ENCODE peak calls at places on chromosomes 13 and 19, in nine cellular contexts. A is HL-60, N is esophagus squamous epithelium, Y is H1, D is right cardiac atrium, P is gastrocnemius medialis, W is breast epithelium, L is heart left ventricle, U is stomach. I is an unnamed sample.

GRCh38 chr13:46211116-46211515 is 612 bp upstream of the LRRC63 start:
- DNase-seq in A (no peak), N (no peak), Y (no peak), D (no peak), P (no peak), W (no peak), L (no peak), U (no peak), I (no peak)

GRCh38 chr19:40286235-40286530 is 1.0 kb upstream of the AKT2 start:
- DNase-seq in A (no peak), N (no peak), Y (no peak), D (no peak), P (no peak), W (no peak), L (no peak), U (no peak), I (no peak)

GRCh38 chr19:50255115-50255514 is 51.7 kb downstream of the MYH14 start:
- DNase-seq in A (no peak), N (no peak), Y (no peak), D (no peak), P (no peak), W (no peak), L (no peak), U (no peak), I (no peak)

GRCh38 chr13:33034061-33034460 is 17.8 kb downstream of the KL start:
- DNase-seq in A (no peak), N (no peak), Y (no peak), D (no peak), P (no peak), W (no peak), L (no peak), U (no peak), I (no peak)

GRCh38 chr19:6041991-6042421 is 64.1 kb upstream of the RANBP3 start:
- DNase-seq in A (no peak), N (no peak), Y (no peak), D (no peak), P (no peak), W (peak), L (no peak), U (no peak), I (no peak)

GRCh38 chr13:35016362-35017148 is 74.5 kb downstream of the NBEA start:
- DNase-seq in A (no peak), N (no peak), Y (no peak), D (no peak), P (no peak), W (no peak), L (no peak), U (no peak), I (no peak)

GRCh38 chr19:48596679-48597465 is 9.7 kb upstream of the SPACA4 start:
- DNase-seq in A (no peak), N (no peak), Y (no peak), D (no peak), P (no peak), W (no peak), L (no peak), U (no peak), I (no peak)

GRCh38 chr13:110616103-110617101 is 1.1 kb downstream of the NAXD start:
- DNase-seq in A (no peak), N (no peak), Y (no peak), D (no peak), P (peak), W (peak), L (no peak), U (peak), I (peak)

GRCh38 chr13:111202745-111203144 is 87.6 kb downstream of the ARHGEF7 start:
- DNase-seq in A (peak), N (no peak), Y (no peak), D (no peak), P (no peak), W (no peak), L (peak), U (no peak), I (no peak)

GRCh38 chr13:99085846-99086148 is 107.9 kb upstream of the DOCK9 start:
- DNase-seq in A (no peak), N (no peak), Y (no peak), D (no peak), P (no peak), W (no peak), L (no peak), U (no peak), I (no peak)

GRCh38 chr13:73038064-73038463 is 20.7 kb upstream of the KLF5 start:
- DNase-seq in A (no peak), N (no peak), Y (no peak), D (no peak), P (no peak), W (no peak), L (no peak), U (no peak), I (no peak)

GRCh38 chr19:12867120-12868099 is 13.8 kb downstream of the DNASE2 start:
- DNase-seq in A (no peak), N (no peak), Y (peak), D (peak), P (no peak), W (no peak), L (no peak), U (peak), I (peak)

GRCh38 chr13:47158583-47158982 is 261.7 kb upstream of the HTR2A start:
- DNase-seq in A (no peak), N (no peak), Y (no peak), D (no peak), P (no peak), W (no peak), L (no peak), U (no peak), I (no peak)

GRCh38 chr19:18428837-18429674 is 8.9 kb downstream of the ISYNA1 start:
- DNase-seq in A (no peak), N (no peak), Y (no peak), D (peak), P (no peak), W (no peak), L (peak), U (peak), I (peak)

GRCh38 chr13:75752848-75753247 is 116.7 kb downstream of the LMO7 start:
- DNase-seq in A (no peak), N (no peak), Y (no peak), D (no peak), P (no peak), W (no peak), L (no peak), U (no peak), I (no peak)

GRCh38 chr13:37627428-37627827 is 28.9 kb upstream of the POSTN start:
- DNase-seq in A (no peak), N (no peak), Y (no peak), D (no peak), P (no peak), W (no peak), L (no peak), U (no peak), I (no peak)

GRCh38 chr19:17931532-17932191 is 1.2 kb upstream of the CCDC124 start:
- DNase-seq in A (no peak), N (no peak), Y (peak), D (no peak), P (no peak), W (no peak), L (no peak), U (no peak), I (peak)

GRCh38 chr13:30744056-30744684 is 8.8 kb downstream of the ALOX5AP start:
- DNase-seq in A (no peak), N (peak), Y (no peak), D (no peak), P (no peak), W (no peak), L (no peak), U (peak), I (no peak)

GRCh38 chr13:114334305-114335053 is 20.2 kb downstream of the CHAMP1 start:
- DNase-seq in A (no peak), N (no peak), Y (no peak), D (no peak), P (no peak), W (no peak), L (no peak), U (no peak), I (no peak)

GRCh38 chr19:2628597-2628996 is 73.9 kb downstream of the GNG7 start:
- DNase-seq in A (no peak), N (no peak), Y (no peak), D (no peak), P (no peak), W (no peak), L (no peak), U (no peak), I (no peak)

GRCh38 chr19:2627855-2628254 is 74.6 kb downstream of the GNG7 start:
- DNase-seq in A (no peak), N (no peak), Y (no peak), D (no peak), P (no peak), W (no peak), L (no peak), U (no peak), I (no peak)

GRCh38 chr19:2631213-2631821 is 71.2 kb downstream of the GNG7 start:
- DNase-seq in A (no peak), N (no peak), Y (no peak), D (peak), P (no peak), W (no peak), L (no peak), U (no peak), I (no peak)

GRCh38 chr19:2629491-2630351 is 72.8 kb downstream of the GNG7 start:
- DNase-seq in A (peak), N (no peak), Y (no peak), D (peak), P (no peak), W (no peak), L (no peak), U (no peak), I (no peak)

DNA sequence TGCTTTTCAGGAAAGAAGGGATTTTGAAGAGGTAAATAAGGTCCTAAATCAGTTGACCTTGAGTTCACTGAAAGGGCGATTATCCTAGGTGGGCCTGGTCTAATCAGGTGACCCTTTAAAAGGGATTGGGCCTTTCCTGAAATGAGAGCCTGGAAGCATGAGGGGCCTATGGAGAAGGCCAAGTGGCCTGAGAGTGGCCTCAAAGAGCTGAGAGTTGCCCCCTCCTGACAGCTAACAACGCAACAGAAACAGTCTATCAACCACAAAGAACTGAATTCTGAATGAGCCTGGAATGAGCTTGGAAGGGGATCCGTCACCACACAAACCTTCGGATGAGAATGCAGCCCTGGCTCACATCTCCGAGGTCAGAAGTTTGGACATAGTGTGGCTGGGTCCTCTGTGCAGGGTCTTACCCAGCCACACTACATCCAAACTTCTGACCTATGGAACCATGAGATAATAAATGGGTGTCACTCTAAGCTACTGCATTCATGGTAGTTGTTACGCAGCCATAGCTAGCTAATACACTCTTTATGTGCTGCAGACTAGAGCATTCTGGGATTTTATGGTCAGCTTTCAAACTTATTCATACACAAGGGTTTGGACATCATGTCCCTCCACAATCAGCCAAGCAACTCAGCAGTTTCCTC is 72.0 kb downstream of the GNG7 start:
- DNase-seq in A (no peak), N (no peak), Y (no peak), D (no peak), P (no peak), W (no peak), L (no peak), U (no peak), I (no peak)
- H3K27ac ChIP-seq in A (peak), N (peak), Y (no peak), D (peak), P (peak), W (peak), L (peak), U (no peak), I (no peak)

DNA sequence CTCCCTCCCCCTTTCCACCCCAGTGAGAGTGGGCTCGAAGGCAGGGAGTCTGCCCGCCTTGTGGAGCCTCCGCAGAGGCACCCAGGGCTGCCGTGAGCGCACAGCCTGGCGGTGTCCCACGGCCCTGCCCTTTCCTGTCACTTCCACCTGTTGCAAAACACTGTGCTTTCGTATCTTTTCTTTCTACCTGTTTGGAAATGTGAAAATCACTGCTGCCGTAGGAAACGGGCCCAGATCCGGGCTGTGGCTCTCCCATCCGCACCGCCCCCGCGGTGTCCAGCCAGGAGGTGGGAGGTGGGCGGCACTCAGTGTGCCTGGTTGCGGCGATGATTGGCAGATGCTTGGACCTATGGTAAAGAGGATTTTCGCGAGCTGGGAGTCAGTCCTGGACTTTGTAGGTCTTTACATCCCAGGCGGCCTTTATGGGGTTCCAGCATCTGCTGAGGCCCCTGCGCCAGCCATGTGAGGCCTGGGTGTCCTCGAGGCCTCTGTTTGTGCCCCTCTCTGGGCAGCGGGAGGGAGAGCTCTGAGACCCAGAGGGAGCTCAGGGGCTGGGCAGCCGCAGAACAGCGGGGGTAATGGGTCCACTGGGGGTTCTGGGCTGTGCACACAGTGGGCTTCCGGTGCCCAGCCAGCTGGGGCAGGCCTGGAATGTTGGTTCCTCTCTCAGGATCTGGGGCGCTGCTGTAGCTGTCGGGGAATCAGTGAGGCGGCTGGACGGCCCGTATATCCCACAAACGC is 6.1 kb downstream of the STK11 start:
- DNase-seq in A (no peak), N (no peak), Y (no peak), D (peak), P (no peak), W (no peak), L (no peak), U (peak), I (no peak)
- H3K27ac ChIP-seq in A (no peak), N (peak), Y (peak), D (no peak), P (peak), W (peak), L (peak), U (peak), I (no peak)

GRCh38 chr13:40504641-40505040 is 161.8 kb downstream of the FOXO1 start:
- DNase-seq in A (no peak), N (no peak), Y (no peak), D (no peak), P (no peak), W (no peak), L (no peak), U (no peak), I (no peak)

GRCh38 chr13:40502236-40502635 is 164.2 kb downstream of the FOXO1 start:
- DNase-seq in A (no peak), N (no peak), Y (no peak), D (no peak), P (no peak), W (no peak), L (no peak), U (no peak), I (no peak)

GRCh38 chr13:40505196-40505595 is 161.2 kb downstream of the FOXO1 start:
- DNase-seq in A (no peak), N (no peak), Y (no peak), D (no peak), P (no peak), W (no peak), L (no peak), U (no peak), I (no peak)

GRCh38 chr13:40503026-40503425 is 163.4 kb downstream of the FOXO1 start:
- DNase-seq in A (no peak), N (no peak), Y (no peak), D (no peak), P (no peak), W (no peak), L (no peak), U (no peak), I (no peak)

GRCh38 chr13:40503966-40504591 is 162.4 kb downstream of the FOXO1 start:
- DNase-seq in A (no peak), N (no peak), Y (no peak), D (no peak), P (no peak), W (no peak), L (no peak), U (no peak), I (no peak)
- H3K27ac ChIP-seq in A (no peak), N (no peak), Y (no peak), D (no peak), P (no peak), W (peak), L (no peak), U (no peak), I (no peak)

GRCh38 chr13:74134226-74134776 is at the start of gene KLF12:
- DNase-seq in A (no peak), N (peak), Y (peak), D (peak), P (peak), W (peak), L (peak), U (peak), I (peak)
- H3K27ac ChIP-seq in A (no peak), N (peak), Y (peak), D (peak), P (peak), W (peak), L (peak), U (peak), I (peak)

GRCh38 chr19:37999309-38000213 is 92.6 kb downstream of the SIPA1L3 start:
- DNase-seq in A (no peak), N (no peak), Y (no peak), D (peak), P (peak), W (no peak), L (peak), U (no peak), I (no peak)

GRCh38 chr19:37997911-37998344 is 90.9 kb downstream of the SIPA1L3 start:
- DNase-seq in A (no peak), N (no peak), Y (no peak), D (no peak), P (no peak), W (no peak), L (no peak), U (no peak), I (no peak)

GRCh38 chr19:38001158-38001781 is 94.3 kb downstream of the SIPA1L3 start:
- DNase-seq in A (no peak), N (no peak), Y (no peak), D (no peak), P (no peak), W (no peak), L (no peak), U (no peak), I (no peak)

GRCh38 chr19:37995346-37995745 is 88.3 kb downstream of the SIPA1L3 start:
- DNase-seq in A (no peak), N (no peak), Y (no peak), D (no peak), P (no peak), W (no peak), L (no peak), U (no peak), I (no peak)

DNA sequence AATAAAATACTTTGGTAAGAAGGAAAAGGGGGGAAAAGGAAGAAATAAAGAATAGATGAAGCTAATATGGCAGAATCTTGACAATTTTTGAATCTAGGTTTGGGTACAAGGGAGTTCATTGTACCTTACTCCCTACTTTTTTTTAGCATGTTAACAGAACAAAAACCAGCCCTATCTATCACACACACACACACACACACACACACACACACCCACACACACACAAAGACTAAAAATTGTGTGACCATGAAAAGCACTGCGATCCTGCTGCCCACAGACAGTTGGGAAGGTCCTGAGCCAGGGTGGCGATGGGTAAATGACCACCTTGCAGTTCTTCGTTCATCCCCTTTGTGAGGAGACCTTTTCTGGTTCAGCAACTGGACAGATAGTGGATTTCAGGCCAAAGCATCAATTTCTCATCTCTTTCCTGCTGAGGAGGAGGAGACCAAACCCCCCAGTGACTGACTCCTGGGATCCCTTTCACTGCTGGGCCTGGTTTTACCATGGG is 91.8 kb downstream of the SIPA1L3 start:
- DNase-seq in A (no peak), N (no peak), Y (no peak), D (no peak), P (no peak), W (no peak), L (no peak), U (no peak), I (no peak)
- H3K27ac ChIP-seq in A (no peak), N (peak), Y (no peak), D (no peak), P (peak), W (peak), L (peak), U (no peak), I (no peak)

DNA sequence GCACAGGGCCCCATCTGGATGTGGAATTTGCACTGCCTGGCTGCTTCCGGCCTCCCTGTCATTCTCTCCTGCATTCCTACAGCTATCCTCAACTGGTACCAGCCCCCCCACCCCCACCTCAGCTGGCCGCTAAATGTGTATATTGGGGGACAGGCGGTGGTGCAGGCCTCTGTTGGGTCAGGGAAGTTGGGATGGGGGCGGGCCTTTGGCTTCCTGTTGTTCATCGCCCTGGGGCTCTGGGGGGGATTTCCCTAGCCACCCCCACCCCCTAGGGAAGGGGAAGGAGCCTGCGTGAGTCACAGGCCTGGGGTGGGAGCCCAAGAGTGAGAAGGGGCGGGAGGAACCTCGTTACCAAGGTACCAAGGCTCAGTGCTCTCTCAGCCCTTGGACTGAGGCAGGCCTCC is 10.6 kb downstream of the POU2F2 start:
- DNase-seq in A (peak), N (no peak), Y (no peak), D (peak), P (no peak), W (no peak), L (peak), U (no peak), I (no peak)
- H3K27ac ChIP-seq in A (no peak), N (peak), Y (no peak), D (no peak), P (no peak), W (no peak), L (no peak), U (peak), I (no peak)

DNA sequence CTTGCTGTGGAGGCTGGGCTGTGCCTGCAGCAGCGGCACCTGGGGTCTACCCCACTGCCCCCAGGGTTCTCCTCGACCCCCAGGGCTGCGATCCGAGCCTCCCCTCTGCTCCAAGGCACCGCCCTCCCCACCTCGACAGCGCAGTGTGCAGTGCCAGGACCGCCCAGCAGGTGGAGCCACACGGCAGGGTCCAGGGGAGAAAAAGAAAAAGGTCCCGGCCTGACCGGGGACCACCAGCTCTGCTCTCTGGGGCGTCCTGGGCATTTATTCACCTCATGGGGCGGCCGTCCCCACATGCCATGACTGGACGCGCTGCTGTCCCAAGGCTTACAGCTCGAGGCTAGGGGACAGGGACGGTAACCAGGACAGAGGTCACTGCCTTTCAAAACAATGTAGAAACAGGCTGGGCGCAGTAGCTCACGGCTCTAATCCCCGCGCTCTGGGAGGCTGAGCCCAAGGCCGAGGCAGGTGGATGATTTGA is 10.6 kb downstream of the REXO1 start:
- DNase-seq in A (no peak), N (no peak), Y (no peak), D (peak), P (no peak), W (no peak), L (no peak), U (peak), I (no peak)
- H3K27ac ChIP-seq in A (no peak), N (peak), Y (no peak), D (no peak), P (no peak), W (no peak), L (no peak), U (no peak), I (no peak)